ENCODE peak calls at places on chromosome 2, in four cellular contexts. C, Q, I and G are unnamed samples.

GRCh38 chr2:149906871-149907270 is 319.3 kb upstream of the MMADHC start:
- DNase-seq in C (no peak), Q (no peak), I (no peak), G (no peak)

GRCh38 chr2:109049022-109049421 is 60.0 kb upstream of the EDAR start:
- DNase-seq in C (no peak), Q (no peak), I (no peak), G (no peak)

GRCh38 chr2:5915926-5916325 is 223.7 kb downstream of the SOX11 start:
- DNase-seq in C (peak), Q (no peak), I (no peak), G (no peak)

GRCh38 chr2:176001281-176001902 is 675 bp downstream of the LNPK start:
- DNase-seq in C (peak), Q (no peak), I (peak), G (no peak)

GRCh38 chr2:233072838-233073237 is 12.7 kb downstream of the INPP5D start:
- DNase-seq in C (no peak), Q (peak), I (no peak), G (no peak)

GRCh38 chr2:102290594-102290993 is 20.8 kb upstream of the IL1RL1 start:
- DNase-seq in C (no peak), Q (no peak), I (no peak), G (no peak)

GRCh38 chr2:190261851-190262250 is 57.8 kb downstream of the HIBCH start:
- DNase-seq in C (no peak), Q (no peak), I (no peak), G (no peak)

GRCh38 chr2:212392048-212392447 is 146.6 kb downstream of the ERBB4 start:
- DNase-seq in C (no peak), Q (no peak), I (peak), G (no peak)

GRCh38 chr2:151032741-151033152 is 228.9 kb downstream of the RBM43 start:
- DNase-seq in C (no peak), Q (no peak), I (peak), G (no peak)

GRCh38 chr2:190267302-190267701 is 52.3 kb downstream of the HIBCH start:
- DNase-seq in C (no peak), Q (no peak), I (peak), G (no peak)

GRCh38 chr2:55418072-55418471 is 1.6 kb downstream of the CCDC88A start:
- DNase-seq in C (no peak), Q (no peak), I (peak), G (no peak)

GRCh38 chr2:196546151-196546919 is 93.2 kb upstream of the CCDC150 start:
- DNase-seq in C (no peak), Q (no peak), I (no peak), G (no peak)

GRCh38 chr2:16125614-16126125 is 185.3 kb downstream of the MYCN start:
- DNase-seq in C (no peak), Q (no peak), I (no peak), G (no peak)

GRCh38 chr2:88574445-88574844 is 52.8 kb downstream of the EIF2AK3 start:
- DNase-seq in C (no peak), Q (no peak), I (no peak), G (no peak)

GRCh38 chr2:86793752-86794151 is 3.0 kb upstream of the CD8A start:
- DNase-seq in C (no peak), Q (no peak), I (no peak), G (no peak)

GRCh38 chr2:173763641-173764040 is 201.5 kb downstream of the SP3 start:
- DNase-seq in C (no peak), Q (no peak), I (no peak), G (no peak)

GRCh38 chr2:174615951-174616436 is 18.4 kb upstream of the WIPF1 start:
- DNase-seq in C (no peak), Q (no peak), I (peak), G (no peak)

GRCh38 chr2:209532321-209532720 is 108.5 kb downstream of the MAP2 start:
- DNase-seq in C (no peak), Q (no peak), I (peak), G (no peak)

GRCh38 chr2:131724019-131724418 is 196.3 kb downstream of the CCDC74A start:
- DNase-seq in C (no peak), Q (no peak), I (no peak), G (no peak)

GRCh38 chr2:95334916-95335641 is 37.9 kb downstream of the KCNIP3 start:
- DNase-seq in C (no peak), Q (no peak), I (peak), G (no peak)

GRCh38 chr2:113209869-113210305 is 36.1 kb downstream of the PSD4 start:
- DNase-seq in C (no peak), Q (no peak), I (no peak), G (no peak)

GRCh38 chr2:150280255-150280654 is 207.2 kb downstream of the RND3 start:
- DNase-seq in C (no peak), Q (no peak), I (peak), G (no peak)

GRCh38 chr2:9207641-9208301 is 1.2 kb downstream of the ASAP2 start:
- DNase-seq in C (peak), Q (no peak), I (no peak), G (no peak)

GRCh38 chr2:76599732-76600368 is 889.1 kb upstream of the GCFC2 start:
- DNase-seq in C (peak), Q (no peak), I (peak), G (no peak)

GRCh38 chr2:106189764-106190468 is 4.2 kb downstream of the UXS1 start:
- DNase-seq in C (peak), Q (no peak), I (peak), G (no peak)

GRCh38 chr2:159118859-159119510 is 150.5 kb downstream of the TANC1 start:
- DNase-seq in C (no peak), Q (no peak), I (no peak), G (no peak)

DNA sequence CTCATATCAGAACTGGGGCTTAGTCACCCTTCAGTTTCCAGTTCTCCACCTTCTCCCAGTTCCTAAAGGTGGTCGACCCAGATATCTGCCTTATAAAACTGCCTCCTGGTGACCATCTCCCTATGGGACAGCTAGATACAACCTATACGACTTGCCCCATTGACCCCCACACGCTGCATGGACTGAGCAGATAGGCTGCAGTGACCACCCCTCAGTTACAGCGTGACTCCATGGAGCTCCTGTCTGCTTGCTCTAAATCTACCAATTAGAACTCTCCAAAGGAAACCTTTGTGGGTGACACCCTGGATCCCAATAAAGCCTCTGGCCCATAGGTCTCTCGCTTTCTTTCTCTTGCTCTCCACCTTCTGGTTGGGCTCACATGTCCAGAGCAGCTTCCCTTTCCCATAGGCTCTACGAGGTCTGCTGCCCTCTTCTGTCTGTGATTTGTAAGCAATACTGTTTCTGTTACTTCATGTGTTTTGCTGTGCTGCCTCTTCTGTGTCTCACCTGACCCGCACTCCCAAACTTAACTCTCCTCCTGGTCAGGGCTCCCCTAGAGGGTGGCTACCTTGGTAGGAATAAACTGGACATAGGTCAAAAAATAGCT is 971.3 kb upstream of the FAM98A start:
- DNase-seq in C (peak), Q (no peak), I (peak), G (no peak)
- TF ChIP-seq CTCF in C (peak), Q (peak), I (no peak), G (peak)

GRCh38 chr2:73851274-73851673 is 22.5 kb downstream of the STAMBP start:
- DNase-seq in C (peak), Q (no peak), I (no peak), G (no peak)
- TF ChIP-seq CTCF in C (peak), Q (peak), I (peak), G (peak)

GRCh38 chr2:179446475-179447141 is 182.0 kb upstream of the SESTD1 start:
- DNase-seq in C (no peak), Q (no peak), I (no peak), G (no peak)

GRCh38 chr2:179449010-179449409 is 184.4 kb upstream of the SESTD1 start:
- DNase-seq in C (no peak), Q (no peak), I (no peak), G (no peak)

GRCh38 chr2:179447426-179447825 is 182.8 kb upstream of the SESTD1 start:
- DNase-seq in C (no peak), Q (no peak), I (no peak), G (no peak)

GRCh38 chr2:179444056-179444455 is 179.4 kb upstream of the SESTD1 start:
- DNase-seq in C (no peak), Q (no peak), I (peak), G (peak)

GRCh38 chr2:179447839-179448447 is 183.3 kb upstream of the SESTD1 start:
- DNase-seq in C (no peak), Q (no peak), I (peak), G (no peak)
- TF ChIP-seq CTCF in C (no peak), Q (peak), I (peak), G (peak)

GRCh38 chr2:241865416-241865956 is 4.0 kb upstream of the RTP5 start:
- DNase-seq in C (no peak), Q (no peak), I (no peak), G (no peak)
- TF ChIP-seq CTCF in C (no peak), Q (no peak), I (no peak), G (no peak)

GRCh38 chr2:205237524-205237923 is 444.8 kb upstream of the NRP2 start:
- DNase-seq in C (no peak), Q (no peak), I (no peak), G (no peak)
- TF ChIP-seq CTCF in C (no peak), Q (peak), I (peak), G (no peak)

GRCh38 chr2:234996467-234997270 is 44.9 kb downstream of the SH3BP4 start:
- DNase-seq in C (no peak), Q (peak), I (no peak), G (no peak)
- TF ChIP-seq CTCF in C (no peak), Q (peak), I (no peak), G (no peak)

GRCh38 chr2:134193006-134193405 is 60.9 kb upstream of the MGAT5 start:
- DNase-seq in C (no peak), Q (no peak), I (peak), G (no peak)
- TF ChIP-seq CTCF in C (no peak), Q (no peak), I (no peak), G (no peak)

DNA sequence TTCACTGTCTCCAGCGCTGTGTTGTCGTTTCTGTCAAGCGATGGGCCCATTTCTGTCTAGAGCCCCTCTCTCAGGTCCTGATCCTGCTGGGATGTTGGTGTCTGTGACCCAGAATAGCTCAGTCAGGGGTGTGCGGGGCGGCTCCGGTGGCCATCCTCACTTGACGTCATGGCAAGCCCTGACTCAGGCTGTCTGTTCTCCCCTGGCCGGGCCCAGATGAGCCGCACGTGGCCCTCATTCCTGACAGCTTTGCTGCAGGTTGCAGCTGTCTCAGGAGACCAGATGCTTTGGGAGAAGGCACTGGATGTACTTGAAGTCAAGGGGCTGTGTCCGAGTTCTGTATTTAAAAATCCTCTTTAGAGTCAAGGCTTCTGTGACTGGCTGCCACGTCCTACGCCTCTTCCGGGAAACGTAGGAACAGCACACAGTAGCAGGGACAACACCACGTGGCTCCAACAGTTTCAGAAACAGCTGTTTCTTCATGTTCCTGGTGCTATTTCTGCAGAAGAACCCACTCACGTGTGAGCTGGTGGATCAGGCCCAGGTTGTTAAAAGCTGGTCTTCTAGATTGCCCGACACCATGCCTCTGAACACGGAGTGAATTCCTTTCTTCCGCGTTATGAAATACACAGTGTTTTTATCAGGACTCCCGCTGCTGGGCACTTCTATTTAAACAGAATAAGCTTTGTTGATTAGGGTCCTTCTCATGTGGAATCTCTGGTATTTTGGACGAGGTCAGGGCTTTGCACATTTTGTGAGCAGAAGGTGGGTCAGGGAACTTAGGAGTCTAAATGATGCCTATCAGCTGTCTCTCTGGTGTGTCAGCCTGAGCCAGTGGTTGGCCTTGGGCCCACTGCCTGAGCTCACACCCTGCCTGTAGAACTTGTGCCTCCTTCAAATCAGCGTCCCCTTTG is 28.3 kb upstream of the NTSR2 start:
- DNase-seq in C (no peak), Q (no peak), I (peak), G (no peak)
- TF ChIP-seq CTCF in C (no peak), Q (no peak), I (peak), G (no peak)

GRCh38 chr2:119219873-119220272 is 3.8 kb upstream of the STEAP3 start:
- DNase-seq in C (no peak), Q (no peak), I (peak), G (no peak)

GRCh38 chr2:119220720-119221301 is 2.8 kb upstream of the STEAP3 start:
- DNase-seq in C (no peak), Q (no peak), I (no peak), G (no peak)

GRCh38 chr2:119221609-119222008 is 2.0 kb upstream of the STEAP3 start:
- DNase-seq in C (no peak), Q (no peak), I (no peak), G (no peak)

GRCh38 chr2:119216994-119217393 is 6.6 kb upstream of the STEAP3 start:
- DNase-seq in C (no peak), Q (peak), I (no peak), G (no peak)

GRCh38 chr2:119218478-119219064 is 5.1 kb upstream of the STEAP3 start:
- DNase-seq in C (peak), Q (peak), I (peak), G (no peak)
- TF ChIP-seq CTCF in C (peak), Q (peak), I (peak), G (peak)

GRCh38 chr2:19769513-19769912 is 132.3 kb downstream of the TTC32 start:
- DNase-seq in C (peak), Q (no peak), I (peak), G (no peak)
- TF ChIP-seq CTCF in C (no peak), Q (peak), I (peak), G (no peak)